ENCODE peak calls at places on chromosomes 5 and 9, in eight cellular contexts. K is RWPE1, E is omental fat pad, S is AG10803, V is nephron progenitor cell, Y is IMR-90, H is endothelial cell, L is natural killer cell. G is an unnamed sample.

GRCh38 chr5:96794757-96795156 is 13.0 kb downstream of the ERAP1 start:
- DNase-seq in K (no peak), E (no peak), S (no peak), V (no peak), Y (no peak), H (no peak), L (no peak), G (no peak)

GRCh38 chr5:147485046-147485445 is 24.8 kb downstream of the DPYSL3 start:
- DNase-seq in K (no peak), E (no peak), S (peak), V (no peak), Y (peak), H (no peak), L (no peak), G (no peak)

GRCh38 chr5:82798676-82799075 is 278.5 kb downstream of the TMEM167A start:
- DNase-seq in K (no peak), E (no peak), S (no peak), V (no peak), Y (no peak), H (no peak), L (no peak), G (no peak)

GRCh38 chr5:62732677-62733121 is 154.1 kb downstream of the LRRC70 start:
- DNase-seq in K (no peak), E (no peak), S (no peak), V (no peak), Y (peak), H (no peak), L (no peak), G (no peak)

GRCh38 chr9:36878986-36879982 is 154.8 kb downstream of the PAX5 start:
- DNase-seq in K (no peak), E (no peak), S (no peak), V (no peak), Y (no peak), H (no peak), L (no peak), G (no peak)

GRCh38 chr5:65120371-65120967 is 351.7 kb downstream of the CWC27 start:
- DNase-seq in K (no peak), E (no peak), S (no peak), V (no peak), Y (no peak), H (no peak), L (no peak), G (no peak)

GRCh38 chr5:147578228-147579024 is 68.6 kb upstream of the DPYSL3 start:
- DNase-seq in K (peak), E (no peak), S (peak), V (peak), Y (peak), H (peak), L (no peak), G (no peak)

GRCh38 chr9:86052556-86053468 is 46.5 kb downstream of the GOLM1 start:
- DNase-seq in K (no peak), E (no peak), S (no peak), V (no peak), Y (no peak), H (no peak), L (peak), G (no peak)

GRCh38 chr5:43042176-43042625 is 2.1 kb upstream of the ANXA2R start:
- DNase-seq in K (no peak), E (no peak), S (peak), V (peak), Y (peak), H (peak), L (peak), G (no peak)
- TF ChIP-seq CTCF in K (peak), E (no peak), S (no peak), V (no peak), Y (no peak), H (no peak), L (no peak), G (peak)

GRCh38 chr9:68704804-68705635 is at the start of gene PIP5K1B:
- DNase-seq in K (peak), E (no peak), S (peak), V (peak), Y (peak), H (peak), L (peak), G (peak)
- TF ChIP-seq CTCF in K (no peak), E (no peak), S (no peak), V (no peak), Y (no peak), H (no peak), L (no peak), G (no peak)

DNA sequence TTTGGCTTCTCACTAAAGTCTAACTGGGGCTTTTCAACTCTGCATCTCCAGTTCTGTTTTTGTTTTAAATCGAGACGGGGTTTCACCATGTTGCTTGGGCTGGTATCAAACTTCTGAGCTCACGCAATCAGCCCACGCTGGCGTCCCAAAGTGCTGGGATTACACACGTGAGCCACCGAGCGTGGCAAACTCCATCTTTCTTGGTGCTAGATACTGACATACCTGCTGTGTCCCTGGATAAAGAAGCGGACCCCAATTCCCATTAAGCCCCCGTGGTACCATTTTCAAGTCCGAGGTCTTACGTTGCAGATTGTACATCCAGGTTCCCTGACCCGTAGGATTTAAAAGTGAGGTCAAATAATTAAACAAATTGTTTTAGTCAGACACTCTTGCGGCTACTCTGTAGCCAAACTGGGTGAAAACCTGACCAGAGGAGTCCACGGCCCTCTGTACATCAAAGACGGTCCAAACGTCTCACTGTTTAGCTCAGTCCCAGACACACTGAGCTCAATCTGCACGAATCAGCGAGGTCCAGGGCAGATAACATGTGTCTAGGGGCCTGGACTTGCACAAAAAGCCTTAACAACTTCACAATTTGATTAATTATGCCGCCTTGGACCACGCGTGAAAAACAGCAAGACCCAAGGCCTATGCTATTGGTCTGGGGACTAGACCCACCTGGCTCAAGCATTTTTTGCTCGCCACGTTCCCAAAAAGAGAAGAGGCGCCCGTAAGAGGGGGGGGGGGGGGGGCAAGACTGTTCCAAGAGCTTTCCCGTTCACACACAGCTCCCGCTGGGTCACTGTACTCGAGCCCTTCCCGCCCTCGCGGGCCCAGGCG is 727 bp upstream of the DNAJA1 start:
- DNase-seq in K (peak), E (no peak), S (peak), V (peak), Y (peak), H (no peak), L (no peak), G (no peak)
- TF ChIP-seq CTCF in K (no peak), E (no peak), S (no peak), V (no peak), Y (no peak), H (no peak), L (no peak), G (no peak)

DNA sequence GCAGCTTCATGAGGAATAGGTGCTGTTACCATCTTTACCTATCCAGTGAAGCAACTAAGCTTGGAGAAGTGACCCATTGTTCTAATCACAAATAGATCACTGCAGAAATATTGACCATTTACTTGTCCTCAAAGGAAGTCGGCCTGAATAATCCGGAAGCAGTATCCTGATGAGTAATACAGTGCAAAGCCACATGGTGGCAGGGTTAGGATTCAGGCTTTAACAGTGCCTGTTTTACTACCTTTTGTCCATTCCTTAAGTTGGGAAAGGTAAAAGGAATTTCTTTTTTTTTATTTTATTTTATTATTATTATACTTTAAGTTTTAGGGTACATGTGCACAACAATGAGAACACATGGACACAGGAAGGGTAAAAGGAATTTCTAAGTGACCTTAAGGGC is 336.3 kb downstream of the KDM4C start:
- DNase-seq in K (peak), E (no peak), S (no peak), V (no peak), Y (peak), H (peak), L (no peak), G (no peak)
- TF ChIP-seq CTCF in K (no peak), E (no peak), S (peak), V (peak), Y (peak), H (peak), L (no peak), G (peak)

DNA sequence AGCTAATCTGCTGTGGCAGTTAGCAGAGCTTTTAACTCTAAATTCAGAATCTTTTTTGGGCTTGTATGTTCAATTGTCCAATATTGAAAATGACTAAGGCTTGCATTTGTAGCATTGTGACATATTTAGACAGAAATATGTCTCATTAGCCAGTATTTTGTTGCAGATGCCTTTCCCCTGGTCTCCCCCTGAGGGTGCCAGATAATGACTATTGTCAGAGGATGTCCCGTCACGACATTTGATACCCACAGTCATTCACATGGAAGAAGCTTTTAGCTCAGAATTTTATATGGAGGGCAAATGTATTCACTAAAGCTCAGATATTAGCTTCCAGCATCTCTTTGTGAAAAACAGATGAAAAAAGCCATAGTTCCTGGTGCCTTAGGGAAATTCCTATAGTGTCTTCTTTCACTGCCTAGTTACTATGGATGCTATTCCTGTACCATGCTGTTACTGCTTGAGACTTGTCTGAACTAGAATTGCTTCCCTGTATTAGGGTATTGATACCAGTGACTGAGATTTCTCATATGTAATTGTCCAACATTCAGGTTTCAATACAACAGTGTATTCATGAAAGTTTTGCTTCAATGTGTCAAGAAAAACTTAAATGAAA is 96.2 kb downstream of the CCDC192 start:
- DNase-seq in K (no peak), E (no peak), S (no peak), V (no peak), Y (no peak), H (no peak), L (no peak), G (no peak)
- TF ChIP-seq CTCF in K (no peak), E (no peak), S (no peak), V (no peak), Y (no peak), H (no peak), L (no peak), G (no peak)

DNA sequence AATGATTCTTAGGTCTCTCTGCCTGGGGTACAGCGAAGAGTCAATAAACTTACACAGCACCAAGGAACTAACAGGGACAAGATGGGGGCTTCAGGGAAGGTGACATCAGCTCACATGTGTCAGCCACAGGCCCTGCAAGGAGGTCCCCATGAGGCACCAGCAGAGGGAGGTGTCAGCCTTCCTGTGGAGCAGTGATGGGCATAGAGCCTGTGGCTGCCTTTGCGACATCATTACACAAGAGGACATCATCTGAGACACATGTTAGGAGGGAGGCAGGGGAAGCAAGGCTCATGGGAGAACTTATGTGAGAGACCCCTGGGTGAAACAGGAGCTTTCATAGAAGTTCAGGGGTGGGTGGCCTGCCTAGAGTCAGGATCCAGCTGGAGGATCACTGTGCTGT is 389.6 kb downstream of the SEMA5A start:
- DNase-seq in K (peak), E (no peak), S (peak), V (peak), Y (peak), H (peak), L (no peak), G (no peak)
- TF ChIP-seq CTCF in K (no peak), E (no peak), S (peak), V (peak), Y (peak), H (no peak), L (no peak), G (peak)

GRCh38 chr9:19085295-19085694 is 17.4 kb downstream of the HAUS6 start:
- DNase-seq in K (peak), E (no peak), S (peak), V (no peak), Y (no peak), H (no peak), L (no peak), G (no peak)
- TF ChIP-seq CTCF in K (peak), E (no peak), S (peak), V (peak), Y (peak), H (peak), L (peak), G (peak)

GRCh38 chr9:87871425-87872078 is 11.1 kb upstream of the SPATA31E1 start:
- DNase-seq in K (no peak), E (no peak), S (no peak), V (no peak), Y (no peak), H (no peak), L (no peak), G (no peak)

GRCh38 chr9:87868175-87868574 is 14.5 kb upstream of the SPATA31E1 start:
- DNase-seq in K (no peak), E (no peak), S (no peak), V (no peak), Y (no peak), H (no peak), L (no peak), G (no peak)

GRCh38 chr9:87868635-87869034 is 14.0 kb upstream of the SPATA31E1 start:
- DNase-seq in K (no peak), E (no peak), S (no peak), V (no peak), Y (no peak), H (no peak), L (no peak), G (no peak)

GRCh38 chr9:87867391-87867790 is 15.3 kb upstream of the SPATA31E1 start:
- DNase-seq in K (no peak), E (no peak), S (no peak), V (no peak), Y (no peak), H (no peak), L (no peak), G (no peak)

GRCh38 chr9:87869082-87869481 is 13.6 kb upstream of the SPATA31E1 start:
- DNase-seq in K (no peak), E (no peak), S (no peak), V (no peak), Y (no peak), H (no peak), L (no peak), G (no peak)
- TF ChIP-seq CTCF in K (no peak), E (no peak), S (no peak), V (no peak), Y (no peak), H (no peak), L (no peak), G (no peak)

G was measured in progenitor cell of endocrine pancreas.